ENCODE peak calls at places on chromosomes 3 and 15, in five cellular contexts. One of them, this sample, is unnamed.

GRCh38 chr3:45635475-45636256 is 41.1 kb downstream of the LIMD1 start:
- DNase-seq in C1 segment of cervical spinal cord: no peak
- DNase-seq in neural crest cell: no peak
- DNase-seq in HepG2: peak; percentile 95
- DNase-seq in GM13976: no peak
- DNase-seq in this sample: peak; percentile 76

GRCh38 chr3:176714034-176714433 is 483.2 kb downstream of the TBL1XR1 start:
- DNase-seq in C1 segment of cervical spinal cord: no peak
- DNase-seq in neural crest cell: no peak
- DNase-seq in HepG2: no peak
- DNase-seq in GM13976: no peak
- DNase-seq in this sample: no peak

GRCh38 chr3:25834346-25834745 is 44.5 kb downstream of the OXSM start:
- DNase-seq in C1 segment of cervical spinal cord: no peak
- DNase-seq in neural crest cell: no peak
- DNase-seq in HepG2: no peak
- DNase-seq in GM13976: no peak
- DNase-seq in this sample: no peak

GRCh38 chr15:73983773-73984172 is 8.3 kb downstream of the STOML1 start:
- DNase-seq in C1 segment of cervical spinal cord: no peak
- DNase-seq in neural crest cell: no peak
- DNase-seq in HepG2: no peak
- DNase-seq in GM13976: no peak
- DNase-seq in this sample: no peak

GRCh38 chr3:145411605-145412004 is 749.4 kb downstream of the PLOD2 start:
- DNase-seq in C1 segment of cervical spinal cord: no peak
- DNase-seq in neural crest cell: no peak
- DNase-seq in HepG2: peak; percentile 0
- DNase-seq in GM13976: no peak
- DNase-seq in this sample: no peak

GRCh38 chr3:34381243-34381642 is 582.8 kb downstream of the PDCD6IP start:
- DNase-seq in C1 segment of cervical spinal cord: no peak
- DNase-seq in neural crest cell: no peak
- DNase-seq in HepG2: no peak
- DNase-seq in GM13976: no peak
- DNase-seq in this sample: no peak

GRCh38 chr3:104596551-104596950 is 770.2 kb upstream of the ALCAM start:
- DNase-seq in C1 segment of cervical spinal cord: no peak
- DNase-seq in neural crest cell: peak; percentile 14
- DNase-seq in HepG2: peak; percentile 25
- DNase-seq in GM13976: peak; percentile 18
- DNase-seq in this sample: peak; percentile 58

GRCh38 chr3:123334056-123334455 is 114.8 kb downstream of the ADCY5 start:
- DNase-seq in C1 segment of cervical spinal cord: no peak
- DNase-seq in neural crest cell: no peak
- DNase-seq in HepG2: no peak
- DNase-seq in GM13976: no peak
- DNase-seq in this sample: no peak